ENCODE peak calls at places on chromosomes 11 and 22, in four cellular contexts. I is Peyer's patch, C is spleen, Y is tibial nerve. U is an unnamed sample.

GRCh38 chr22:29393019-29393608 is 4.7 kb upstream of the AP1B1 start:
- DNase-seq in I (no peak), C (no peak), Y (no peak), U (no peak)

GRCh38 chr22:41417622-41418390 is 28.8 kb downstream of the TOB2 start:
- DNase-seq in I (no peak), C (peak), Y (peak), U (no peak)

GRCh38 chr11:518463-519202 is 11.6 kb upstream of the RNH1 start:
- DNase-seq in I (peak), C (peak), Y (peak), U (no peak)

GRCh38 chr11:120773501-120774031 is 250.3 kb upstream of the TBCEL start:
- DNase-seq in I (no peak), C (no peak), Y (no peak), U (no peak)

GRCh38 chr11:2122222-2122906 is 16.8 kb downstream of the IGF2 start:
- DNase-seq in I (no peak), C (peak), Y (no peak), U (no peak)

GRCh38 chr22:39155421-39155820 is 2.9 kb upstream of the CBX7 start:
- DNase-seq in I (no peak), C (peak), Y (no peak), U (no peak)

GRCh38 chr11:44634401-44635281 is 69.2 kb downstream of the CD82 start:
- DNase-seq in I (no peak), C (peak), Y (no peak), U (no peak)

GRCh38 chr22:23192133-23192532 is 11.8 kb downstream of the BCR start:
- DNase-seq in I (no peak), C (no peak), Y (no peak), U (no peak)

GRCh38 chr11:34302046-34302921 is 55.5 kb downstream of the ABTB2 start:
- DNase-seq in I (no peak), C (no peak), Y (no peak), U (no peak)

GRCh38 chr11:6900327-6900999 is 8.2 kb upstream of the OR2D2 start:
- DNase-seq in I (no peak), C (no peak), Y (no peak), U (no peak)

GRCh38 chr11:125926682-125927081 is 19.2 kb upstream of the VSIG10L2 start:
- DNase-seq in I (no peak), C (peak), Y (no peak), U (no peak)

GRCh38 chr11:27201454-27202302 is 161.1 kb downstream of the BBOX1 start:
- DNase-seq in I (peak), C (no peak), Y (peak), U (peak)

GRCh38 chr11:62005231-62005661 is 37.8 kb upstream of the FTH1 start:
- DNase-seq in I (no peak), C (no peak), Y (peak), U (no peak)

GRCh38 chr22:48366591-48366990 is 1461.1 kb downstream of the BRD1 start:
- DNase-seq in I (no peak), C (no peak), Y (no peak), U (no peak)

GRCh38 chr11:69958308-69958707 is 119.8 kb upstream of the ANO1 start:
- DNase-seq in I (no peak), C (no peak), Y (no peak), U (peak)

GRCh38 chr22:46657996-46658947 is 38.1 kb downstream of the GRAMD4 start:
- DNase-seq in I (no peak), C (no peak), Y (no peak), U (no peak)

GRCh38 chr11:102599642-102600261 is 25.4 kb downstream of the MMP20 start:
- DNase-seq in I (no peak), C (no peak), Y (no peak), U (peak)

GRCh38 chr11:35786918-35787557 is 124.5 kb downstream of the TRIM44 start:
- DNase-seq in I (no peak), C (no peak), Y (no peak), U (no peak)

GRCh38 chr11:106415510-106415909 is 338.0 kb downstream of the AASDHPPT start:
- DNase-seq in I (no peak), C (no peak), Y (no peak), U (no peak)

GRCh38 chr11:57413681-57414080 is 13.2 kb downstream of the SLC43A3 start:
- DNase-seq in I (no peak), C (no peak), Y (no peak), U (no peak)

GRCh38 chr11:68457898-68458249 is 2.7 kb upstream of the PPP6R3 start:
- DNase-seq in I (no peak), C (peak), Y (no peak), U (no peak)

GRCh38 chr11:68457214-68457897 is 3.2 kb upstream of the PPP6R3 start:
- DNase-seq in I (no peak), C (no peak), Y (no peak), U (no peak)

GRCh38 chr11:68460741-68461283 is at the start of gene PPP6R3:
- DNase-seq in I (no peak), C (peak), Y (no peak), U (no peak)

GRCh38 chr11:68461284-68461861 is 821 bp downstream of the PPP6R3 start:
- DNase-seq in I (no peak), C (peak), Y (no peak), U (peak)

GRCh38 chr11:68459886-68460740 is 439 bp upstream of the PPP6R3 start:
- DNase-seq in I (peak), C (peak), Y (peak), U (peak)
- TF ChIP-seq POLR2A in I (no peak), C (no peak), Y (no peak), U (no peak)

GRCh38 chr11:66311965-66312548 is 4.8 kb downstream of the CD248 start:
- DNase-seq in I (peak), C (peak), Y (peak), U (peak)
- TF ChIP-seq POLR2A in I (peak), C (no peak), Y (no peak), U (no peak)

GRCh38 chr11:71252434-71252781 is at the start of gene SHANK2:
- DNase-seq in I (no peak), C (no peak), Y (no peak), U (no peak)
- TF ChIP-seq POLR2A in I (no peak), C (no peak), Y (no peak), U (no peak)

GRCh38 chr11:73876424-73877300 is at the start of the genes COA4 and PAAF1:
- DNase-seq in I (peak), C (peak), Y (peak), U (peak)
- TF ChIP-seq POLR2A in I (peak), C (no peak), Y (no peak), U (peak)

GRCh38 chr11:59669611-59670009 is 773 bp upstream of the PATL1 start:
- DNase-seq in I (no peak), C (peak), Y (peak), U (no peak)

GRCh38 chr11:59667812-59668187 is 1.0 kb downstream of the PATL1 start:
- DNase-seq in I (no peak), C (no peak), Y (no peak), U (no peak)

GRCh38 chr11:59668188-59668949 is 468 bp downstream of the PATL1 start:
- DNase-seq in I (peak), C (peak), Y (peak), U (peak)

GRCh38 chr11:59666969-59667368 is 1.9 kb downstream of the PATL1 start:
- DNase-seq in I (no peak), C (no peak), Y (no peak), U (peak)

DNA sequence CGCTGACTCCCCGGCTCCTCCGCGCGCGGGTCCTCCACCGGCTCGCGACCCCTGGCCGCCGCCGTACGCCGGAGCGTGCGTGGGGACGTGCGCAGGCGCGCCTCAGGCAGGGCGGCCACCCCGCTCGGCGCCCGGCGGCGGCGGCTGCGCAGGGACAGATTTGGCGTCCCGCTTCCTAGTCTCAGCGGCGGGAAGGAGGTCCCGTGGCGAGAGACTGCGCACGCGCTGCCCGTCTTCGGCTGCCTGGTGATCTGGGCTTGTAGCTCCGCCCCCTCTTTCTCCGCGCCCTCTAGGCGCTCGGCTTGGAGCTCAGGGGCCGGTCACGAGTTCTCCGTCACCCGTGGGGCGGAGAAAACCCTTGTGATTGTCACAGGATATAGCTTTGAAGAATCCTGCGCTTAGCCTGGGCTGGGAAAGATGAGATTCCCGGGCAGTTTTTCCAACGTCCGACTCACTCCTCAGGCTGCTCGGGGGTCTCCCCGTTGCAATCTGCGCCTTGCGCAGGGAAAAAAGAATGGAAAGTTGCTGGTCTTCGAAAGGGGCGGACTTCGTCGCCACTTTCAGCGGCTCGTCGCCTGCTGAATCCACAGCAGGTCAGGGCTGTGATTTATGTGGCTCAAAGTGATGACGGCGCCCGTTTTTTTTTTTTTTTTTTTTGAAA is at the start of gene PATL1:
- DNase-seq in I (peak), C (peak), Y (peak), U (peak)
- TF ChIP-seq POLR2A in I (peak), C (peak), Y (peak), U (peak)